ENCODE peak calls at places on chromosomes 13 and 19, in nine cellular contexts. C is H9, S is mucosa of descending colon, W is colonic mucosa, K is heart right ventricle, Y is thoracic aorta, D is heart left ventricle, X is gastrocnemius medialis, J is neural progenitor cell. V is an unnamed sample. For H3K4me1, the result is how much of the 10 kb centered on the place peaks cover.

GRCh38 chr13:26494591-26494990 is 62.9 kb upstream of the WASF3 start:
- DNase-seq in C (no peak), S (no peak), W (no peak), K (no peak), Y (no peak), D (no peak), X (no peak), J (no peak), V (no peak)

GRCh38 chr13:50229935-50230334 is 214.7 kb downstream of the KCNRG start:
- DNase-seq in C (no peak), S (no peak), W (no peak), K (no peak), Y (no peak), D (no peak), X (no peak), J (no peak), V (no peak)

GRCh38 chr13:66693656-66694055 is 536.5 kb downstream of the PCDH9 start:
- DNase-seq in C (no peak), S (no peak), W (no peak), K (no peak), Y (no peak), D (no peak), X (no peak), J (no peak), V (no peak)

GRCh38 chr13:26549713-26550112 is 7.8 kb upstream of the WASF3 start:
- DNase-seq in C (no peak), S (no peak), W (no peak), K (no peak), Y (no peak), D (no peak), X (no peak), J (no peak), V (no peak)

GRCh38 chr13:43666403-43666802 is 120.4 kb downstream of the ENOX1 start:
- DNase-seq in C (no peak), S (peak), W (peak), K (no peak), Y (no peak), D (no peak), X (no peak), J (no peak), V (no peak)

GRCh38 chr19:3868770-3869456 is at the start of gene ZFR2:
- DNase-seq in C (peak), S (no peak), W (no peak), K (no peak), Y (no peak), D (no peak), X (no peak), J (peak), V (peak)

GRCh38 chr13:111187879-111188643 is 73.0 kb downstream of the ARHGEF7 start:
- DNase-seq in C (no peak), S (no peak), W (no peak), K (no peak), Y (no peak), D (no peak), X (no peak), J (no peak), V (peak)

GRCh38 chr13:26310003-26310402 is 56.1 kb downstream of the CDK8 start:
- DNase-seq in C (no peak), S (no peak), W (no peak), K (no peak), Y (no peak), D (no peak), X (no peak), J (no peak), V (no peak)

GRCh38 chr13:74251778-74252519 is 117.7 kb upstream of the KLF12 start:
- DNase-seq in C (no peak), S (no peak), W (no peak), K (no peak), Y (no peak), D (no peak), X (peak), J (no peak), V (peak)

GRCh38 chr19:51808333-51808986 is 13.5 kb downstream of the FPR3 start:
- DNase-seq in C (no peak), S (no peak), W (no peak), K (peak), Y (no peak), D (no peak), X (no peak), J (no peak), V (no peak)

GRCh38 chr19:44939668-44940067 is 2.4 kb upstream of the APOC4 start:
- DNase-seq in C (no peak), S (no peak), W (no peak), K (no peak), Y (no peak), D (peak), X (no peak), J (no peak), V (no peak)

GRCh38 chr19:45952691-45953505 is 20.8 kb downstream of the NOVA2 start:
- DNase-seq in C (peak), S (peak), W (peak), K (peak), Y (no peak), D (no peak), X (no peak), J (peak), V (no peak)

GRCh38 chr19:28685802-28686201 is 527.1 kb downstream of the UQCRFS1 start:
- DNase-seq in C (no peak), S (no peak), W (no peak), K (no peak), Y (no peak), D (no peak), X (no peak), J (no peak), V (no peak)

GRCh38 chr13:102974574-102975195 is 91.5 kb downstream of the SLC10A2 start:
- DNase-seq in C (no peak), S (no peak), W (no peak), K (no peak), Y (no peak), D (no peak), X (no peak), J (no peak), V (no peak)

GRCh38 chr19:52778811-52779210 is 7.8 kb downstream of the ZNF600 start:
- DNase-seq in C (no peak), S (no peak), W (no peak), K (no peak), Y (no peak), D (no peak), X (no peak), J (no peak), V (no peak)

GRCh38 chr13:29847501-29847983 is 2.9 kb downstream of the UBL3 start:
- DNase-seq in C (no peak), S (no peak), W (peak), K (peak), Y (no peak), D (no peak), X (no peak), J (peak), V (peak)

GRCh38 chr19:46756544-46756888 is 10.3 kb upstream of the STRN4 start:
- DNase-seq in C (no peak), S (peak), W (no peak), K (no peak), Y (no peak), D (no peak), X (no peak), J (no peak), V (no peak)

GRCh38 chr13:27170521-27171243 is 929 bp downstream of the USP12 start:
- DNase-seq in C (peak), S (peak), W (peak), K (peak), Y (no peak), D (peak), X (peak), J (peak), V (peak)

DNA sequence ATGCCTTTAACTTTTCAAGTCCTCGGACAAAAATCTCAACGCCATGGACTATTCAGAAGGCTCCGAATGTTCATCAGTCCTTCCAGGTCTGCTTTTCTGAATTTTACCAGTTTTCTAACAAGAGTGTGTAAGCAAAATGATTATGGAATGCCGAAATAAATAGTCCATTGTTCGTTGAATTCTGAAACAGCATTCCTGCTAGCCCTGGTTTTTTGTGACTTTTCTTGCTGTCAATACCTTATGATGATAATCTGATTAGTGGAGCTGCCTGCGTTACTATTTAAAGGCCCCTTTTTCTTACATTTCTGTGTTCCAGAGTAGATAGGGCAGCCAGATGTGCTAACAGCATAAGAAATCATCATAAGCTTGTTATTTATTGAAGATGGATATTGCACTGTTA is 147.0 kb downstream of the TM9SF2 start:
- DNase-seq in C (no peak), S (no peak), W (no peak), K (no peak), Y (no peak), D (no peak), X (no peak), J (peak), V (no peak)
- H3K4me1 ChIP-seq in C (under half), S (under half), W (under half), K (under half), Y (under half), D (under half), X (under half), J (under half), V (under half)

DNA sequence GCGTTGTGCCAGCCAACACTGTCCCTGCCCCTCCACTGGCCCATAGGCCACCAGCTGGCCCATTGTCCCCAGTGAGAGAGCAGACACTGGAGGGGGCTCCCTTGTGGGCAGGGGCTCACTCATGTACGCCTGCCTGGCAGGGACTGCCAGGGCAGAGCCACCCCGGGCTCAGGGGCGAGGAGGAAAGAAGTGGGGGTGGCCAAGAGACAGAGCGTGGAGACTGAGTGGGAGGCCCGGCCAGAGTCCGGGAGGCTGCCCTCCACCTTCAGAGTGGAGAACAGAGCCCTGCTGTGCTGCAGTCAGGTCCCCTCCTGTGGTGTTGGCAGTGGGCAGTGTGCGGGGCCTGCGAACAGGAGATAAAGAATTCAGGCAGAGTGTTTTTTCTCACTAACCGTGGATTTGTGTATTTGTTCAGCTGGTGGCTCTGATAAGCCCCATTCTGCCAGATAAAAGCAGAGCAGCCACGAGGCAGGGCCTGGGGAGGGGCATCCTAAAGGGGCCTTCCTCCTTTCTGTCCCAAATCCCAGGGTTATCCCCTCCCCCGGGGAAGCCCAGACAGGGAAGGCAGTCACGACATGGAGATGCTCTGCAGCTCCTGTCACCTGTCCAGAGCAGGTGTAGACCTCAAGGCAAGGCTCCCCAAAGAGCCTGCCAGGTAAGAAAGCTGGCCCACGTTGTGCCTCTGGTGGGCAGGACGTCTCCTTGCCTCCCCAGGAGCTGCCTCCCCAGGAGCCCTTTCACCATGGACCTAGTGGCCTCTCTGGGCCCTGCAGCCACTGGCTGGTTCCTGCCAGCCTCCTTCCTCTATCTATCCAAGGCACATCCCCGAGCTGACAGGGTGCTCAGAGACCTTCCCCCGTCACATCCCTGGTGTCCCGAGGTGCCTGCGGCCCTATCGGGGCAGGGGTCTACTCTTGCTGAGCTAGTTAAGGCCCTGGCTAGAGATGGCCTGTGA is 33.0 kb downstream of the LYL1 start:
- DNase-seq in C (no peak), S (no peak), W (no peak), K (no peak), Y (no peak), D (no peak), X (no peak), J (no peak), V (no peak)
- TF ChIP-seq CTCF in C (no peak), S (no peak), W (no peak), K (no peak), Y (peak), D (no peak), X (no peak), J (no peak), V (no peak)

DNA sequence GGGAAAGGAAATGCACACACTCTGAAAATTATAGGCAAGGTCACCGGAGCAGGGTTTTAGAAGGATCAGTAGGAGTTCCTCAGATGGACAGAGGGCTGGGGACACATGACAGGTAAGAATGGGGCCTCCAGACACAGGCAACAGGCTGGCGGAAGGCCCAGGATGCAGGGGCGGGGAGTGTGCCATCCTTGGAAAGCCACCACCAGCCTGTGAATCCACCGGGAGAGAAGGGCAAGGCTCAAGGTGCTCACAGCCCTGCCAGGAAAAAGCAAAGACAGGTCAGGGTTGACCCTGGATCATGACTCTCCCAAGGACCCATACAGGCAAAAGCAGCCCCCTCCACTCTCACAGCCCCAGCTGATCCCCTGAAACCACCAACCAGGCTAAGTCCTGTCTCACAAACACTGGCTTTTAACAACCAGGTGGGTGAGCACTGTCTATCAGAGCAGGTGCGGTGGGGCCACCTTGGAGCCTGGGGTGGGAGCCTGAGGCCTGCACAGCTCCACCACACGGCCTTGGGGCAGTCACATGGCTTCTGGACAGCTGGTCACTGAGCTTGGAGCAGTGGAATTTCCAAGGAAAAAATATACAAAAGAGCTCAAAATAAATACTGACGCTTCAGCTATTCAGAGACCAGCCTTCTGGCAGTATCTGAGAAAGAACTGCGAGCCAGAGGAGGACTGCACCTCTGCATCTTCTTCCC is 35.2 kb upstream of the ISYNA1 start:
- DNase-seq in C (no peak), S (no peak), W (no peak), K (no peak), Y (no peak), D (no peak), X (no peak), J (no peak), V (no peak)
- H3K4me1 ChIP-seq in C (under half), S (under half), W (under half), K (half or more), Y (half or more), D (half or more), X (half or more), J (under half), V (under half)

DNA sequence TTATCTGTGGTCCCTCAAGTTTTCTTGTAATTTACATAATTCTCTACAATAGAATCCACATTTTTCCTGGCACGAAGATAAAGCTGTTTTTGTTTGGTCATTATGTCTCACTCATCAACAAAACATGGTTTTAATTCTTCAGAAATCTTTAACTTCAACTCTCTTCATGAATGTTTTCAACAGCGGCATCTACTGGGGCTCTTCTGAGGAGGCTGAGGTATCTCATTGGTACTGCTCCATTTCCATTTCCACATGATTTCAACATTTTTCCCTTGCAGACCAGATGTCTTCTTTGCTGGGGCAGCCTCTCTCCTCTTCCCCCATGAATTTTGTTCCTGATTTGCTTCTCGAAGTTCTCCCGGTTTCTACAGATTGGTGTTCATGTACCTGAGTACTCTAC is 5.8 kb upstream of the KBTBD7 start:
- DNase-seq in C (no peak), S (no peak), W (no peak), K (no peak), Y (no peak), D (no peak), X (no peak), J (no peak), V (no peak)
- TF ChIP-seq CTCF in C (no peak), S (no peak), W (no peak), K (no peak), Y (no peak), D (no peak), X (no peak), J (no peak), V (no peak)